ENCODE peak calls at places on chromosomes 4 and X, in four cellular contexts. One of them, this sample, is unnamed.

GRCh38 chrX:32995427-32995826 is 215.9 kb downstream of the DMD start:
- DNase-seq in IMR-90: no peak
- DNase-seq in neuronal stem cell: no peak
- DNase-seq in mesendoderm: no peak
- DNase-seq in this sample: no peak

GRCh38 chr4:84971319-84971932 is 4.9 kb upstream of the WDFY3 start:
- DNase-seq in IMR-90: peak; percentile 70
- DNase-seq in neuronal stem cell: no peak
- DNase-seq in mesendoderm: peak; percentile 63
- DNase-seq in this sample: peak; percentile 82

GRCh38 chr4:15990570-15991285 is 27.8 kb upstream of the FGFBP2 start:
- DNase-seq in IMR-90: no peak
- DNase-seq in neuronal stem cell: no peak
- DNase-seq in mesendoderm: no peak
- DNase-seq in this sample: no peak

GRCh38 chr4:41990029-41990382 is 324 bp upstream of the SLC30A9 start:
- DNase-seq in IMR-90: peak; percentile 1
- DNase-seq in neuronal stem cell: no peak
- DNase-seq in mesendoderm: no peak
- DNase-seq in this sample: no peak

GRCh38 chrX:93585661-93586060 is 87.7 kb downstream of the NAP1L3 start:
- DNase-seq in IMR-90: no peak
- DNase-seq in neuronal stem cell: no peak
- DNase-seq in mesendoderm: no peak
- DNase-seq in this sample: no peak

GRCh38 chr4:163251204-163251603 is 81.2 kb downstream of the NPY1R start:
- DNase-seq in IMR-90: no peak
- DNase-seq in neuronal stem cell: no peak
- DNase-seq in mesendoderm: peak; percentile 55
- DNase-seq in this sample: peak; percentile 14

GRCh38 chrX:152899111-152899873 is 1.4 kb downstream of the ZNF185 start:
- DNase-seq in IMR-90: no peak
- DNase-seq in neuronal stem cell: no peak
- DNase-seq in mesendoderm: no peak
- DNase-seq in this sample: no peak

GRCh38 chr4:124753941-124754581 is 41.5 kb upstream of the ANKRD50 start:
- DNase-seq in IMR-90: peak; percentile 41
- DNase-seq in neuronal stem cell: no peak
- DNase-seq in mesendoderm: no peak
- DNase-seq in this sample: no peak

GRCh38 chrX:72208126-72208525 is 26.6 kb downstream of the PIN4 start:
- DNase-seq in IMR-90: peak; percentile 10
- DNase-seq in neuronal stem cell: no peak
- DNase-seq in mesendoderm: no peak
- DNase-seq in this sample: no peak

GRCh38 chrX:150903110-150903508 is 4.6 kb upstream of the CD99L2 start:
- DNase-seq in IMR-90: no peak
- DNase-seq in neuronal stem cell: no peak
- DNase-seq in mesendoderm: peak; percentile 75
- DNase-seq in this sample: no peak

GRCh38 chr4:55410431-55410830 is 14.7 kb downstream of the TMEM165 start:
- DNase-seq in IMR-90: no peak
- DNase-seq in neuronal stem cell: no peak
- DNase-seq in mesendoderm: no peak
- DNase-seq in this sample: no peak

GRCh38 chr4:110514889-110515479 is 39.0 kb downstream of the ENPEP start:
- DNase-seq in IMR-90: peak; percentile 30
- DNase-seq in neuronal stem cell: no peak
- DNase-seq in mesendoderm: peak; percentile 40
- DNase-seq in this sample: no peak

GRCh38 chrX:32116047-32116446 is 1044.2 kb upstream of the FTHL17 start:
- DNase-seq in IMR-90: no peak
- DNase-seq in neuronal stem cell: no peak
- DNase-seq in mesendoderm: peak; percentile 32
- DNase-seq in this sample: no peak

GRCh38 chr4:132266374-132266773 is 882.7 kb upstream of the PCDH10 start:
- DNase-seq in IMR-90: no peak
- DNase-seq in neuronal stem cell: no peak
- DNase-seq in mesendoderm: no peak
- DNase-seq in this sample: no peak

GRCh38 chrX:100681581-100681980 is 37.6 kb downstream of the SRPX2 start:
- DNase-seq in IMR-90: no peak
- DNase-seq in neuronal stem cell: no peak
- DNase-seq in mesendoderm: no peak
- DNase-seq in this sample: no peak

GRCh38 chr4:8725845-8726244 is 133.3 kb downstream of the CPZ start:
- DNase-seq in IMR-90: no peak
- DNase-seq in neuronal stem cell: no peak
- DNase-seq in mesendoderm: no peak
- DNase-seq in this sample: no peak

GRCh38 chr4:8728536-8729407 is 136.2 kb downstream of the CPZ start:
- DNase-seq in IMR-90: no peak
- DNase-seq in neuronal stem cell: no peak
- DNase-seq in mesendoderm: no peak
- DNase-seq in this sample: no peak

GRCh38 chr4:8727546-8728510 is 135.3 kb downstream of the CPZ start:
- DNase-seq in IMR-90: no peak
- DNase-seq in neuronal stem cell: no peak
- DNase-seq in mesendoderm: no peak
- DNase-seq in this sample: no peak

GRCh38 chr4:8726344-8726851 is 133.8 kb downstream of the CPZ start:
- DNase-seq in IMR-90: no peak
- DNase-seq in neuronal stem cell: no peak
- DNase-seq in mesendoderm: peak; percentile 8
- DNase-seq in this sample: no peak

GRCh38 chr4:8727131-8727530 is 134.6 kb downstream of the CPZ start:
- DNase-seq in IMR-90: no peak
- DNase-seq in neuronal stem cell: no peak
- DNase-seq in mesendoderm: no peak
- DNase-seq in this sample: no peak
- H3K4me2 ChIP-seq in IMR-90: no peak overlapping the region
- H3K4me2 ChIP-seq in neuronal stem cell: no peak overlapping the region
- H3K4me2 ChIP-seq in mesendoderm: no peak overlapping the region
- H3K4me2 ChIP-seq in this sample: no peak overlapping the region

GRCh38 chr4:1021386-1022050 is 10.1 kb downstream of the FGFRL1 start:
- DNase-seq in IMR-90: no peak
- DNase-seq in neuronal stem cell: no peak
- DNase-seq in mesendoderm: no peak
- DNase-seq in this sample: no peak
- H4K8ac ChIP-seq in IMR-90: no peak overlapping the region
- H4K8ac ChIP-seq in neuronal stem cell: no peak overlapping the region
- H4K8ac ChIP-seq in mesendoderm: no peak overlapping the region
- H4K8ac ChIP-seq in this sample: no peak overlapping the region

GRCh38 chr4:64903986-64904385 is 494.7 kb upstream of the TECRL start:
- DNase-seq in IMR-90: no peak
- DNase-seq in neuronal stem cell: no peak
- DNase-seq in mesendoderm: no peak
- DNase-seq in this sample: no peak
- H3K4me2 ChIP-seq in IMR-90: no peak overlapping the region
- H3K4me2 ChIP-seq in neuronal stem cell: no peak overlapping the region
- H3K4me2 ChIP-seq in mesendoderm: no peak overlapping the region
- H3K4me2 ChIP-seq in this sample: no peak overlapping the region

GRCh38 chr4:103021120-103021519 is 1.6 kb upstream of the SLC9B1 start:
- DNase-seq in IMR-90: no peak
- DNase-seq in neuronal stem cell: no peak
- DNase-seq in mesendoderm: no peak
- DNase-seq in this sample: no peak

GRCh38 chr4:103019319-103020124 is at the start of gene SLC9B1:
- DNase-seq in IMR-90: peak; percentile 97
- DNase-seq in neuronal stem cell: peak; percentile 79
- DNase-seq in mesendoderm: peak; percentile 97
- DNase-seq in this sample: peak; percentile 98

DNA sequence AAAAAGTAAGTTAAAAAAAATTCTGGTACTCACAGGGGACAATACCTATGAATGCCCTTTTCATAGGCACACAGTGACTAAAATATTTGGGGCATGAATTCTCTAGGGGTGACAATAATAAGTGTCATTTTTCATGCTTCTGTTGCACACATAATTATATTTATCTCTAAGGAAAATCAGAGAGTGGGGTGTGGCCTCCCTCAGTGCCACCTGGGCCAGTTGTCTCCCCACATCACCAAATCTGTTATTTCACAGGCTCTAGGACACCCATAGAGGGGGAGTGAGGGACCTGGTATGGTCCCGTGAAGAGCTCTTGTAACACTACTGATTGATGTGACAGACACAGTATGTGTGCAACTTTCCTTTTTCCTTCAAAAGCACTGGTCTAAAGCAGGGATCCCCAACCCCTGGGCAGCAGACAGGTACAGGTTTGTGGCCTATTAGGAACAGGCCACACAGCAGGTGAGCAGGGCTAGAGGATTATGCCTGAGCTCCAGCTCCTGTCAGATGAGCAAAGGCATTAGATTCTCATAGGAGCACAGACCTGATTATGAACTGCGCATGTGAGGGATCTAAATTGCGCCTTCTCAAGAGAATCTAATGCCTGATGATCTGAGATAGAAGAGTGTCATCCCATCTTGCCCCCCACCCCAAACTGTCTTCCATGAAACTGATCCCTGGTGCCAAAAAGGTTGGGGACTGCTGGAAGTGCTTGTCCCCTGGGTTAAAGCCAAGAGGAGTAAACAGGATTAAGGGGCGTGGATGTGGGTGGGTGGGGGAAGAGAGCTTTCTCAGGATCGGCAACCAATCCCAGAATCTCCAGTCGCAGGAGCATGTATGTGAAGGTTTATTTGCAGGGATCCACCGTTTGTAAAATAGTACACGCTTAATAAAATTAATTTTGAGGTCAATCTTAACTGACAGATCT is 850 bp downstream of the SLC9B1 start:
- DNase-seq in IMR-90: no peak
- DNase-seq in neuronal stem cell: peak; percentile 5
- DNase-seq in mesendoderm: peak; percentile 44
- DNase-seq in this sample: no peak
- H4K8ac ChIP-seq in IMR-90: peak overlapping the region; percentile 100
- H4K8ac ChIP-seq in neuronal stem cell: no peak overlapping the region
- H4K8ac ChIP-seq in mesendoderm: no peak overlapping the region
- H4K8ac ChIP-seq in this sample: peak overlapping the region; percentile 31

GRCh38 chr4:2048831-2049230 is 10.3 kb upstream of the NAT8L start:
- DNase-seq in IMR-90: no peak
- DNase-seq in neuronal stem cell: no peak
- DNase-seq in mesendoderm: no peak
- DNase-seq in this sample: no peak
- H3K4me2 ChIP-seq in IMR-90: no peak overlapping the region
- H3K4me2 ChIP-seq in neuronal stem cell: no peak overlapping the region
- H3K4me2 ChIP-seq in mesendoderm: no peak overlapping the region
- H3K4me2 ChIP-seq in this sample: no peak overlapping the region

GRCh38 chr4:152936446-152937279 is 540 bp downstream of the FHDC1 start:
- DNase-seq in IMR-90: peak; percentile 16
- DNase-seq in neuronal stem cell: peak; percentile 45
- DNase-seq in mesendoderm: peak; percentile 71
- DNase-seq in this sample: peak; percentile 86

GRCh38 chr4:152937535-152938236 is 1.6 kb downstream of the FHDC1 start:
- DNase-seq in IMR-90: peak; percentile 21
- DNase-seq in neuronal stem cell: peak; percentile 31
- DNase-seq in mesendoderm: no peak
- DNase-seq in this sample: peak; percentile 67

GRCh38 chr4:152938237-152938969 is 2.3 kb downstream of the FHDC1 start:
- DNase-seq in IMR-90: no peak
- DNase-seq in neuronal stem cell: no peak
- DNase-seq in mesendoderm: no peak
- DNase-seq in this sample: no peak

GRCh38 chr4:152935661-152936445 is at the start of gene FHDC1:
- DNase-seq in IMR-90: no peak
- DNase-seq in neuronal stem cell: peak; percentile 51
- DNase-seq in mesendoderm: peak; percentile 93
- DNase-seq in this sample: peak; percentile 89

DNA sequence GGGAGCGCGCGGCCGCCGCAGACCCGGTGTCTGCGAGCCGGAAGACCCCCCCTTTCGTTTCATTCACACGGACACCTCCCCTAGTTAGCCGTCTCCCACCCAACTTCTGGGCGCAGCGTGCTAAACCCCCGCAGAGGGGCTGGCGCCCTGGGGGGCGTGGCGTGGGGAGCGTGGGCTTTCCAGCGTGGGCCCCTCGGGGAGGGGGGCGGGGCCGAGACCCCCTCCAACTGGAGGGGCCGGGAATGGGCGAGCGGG is 1.1 kb downstream of the FHDC1 start:
- DNase-seq in IMR-90: no peak
- DNase-seq in neuronal stem cell: no peak
- DNase-seq in mesendoderm: no peak
- DNase-seq in this sample: no peak
- H4K8ac ChIP-seq in IMR-90: no peak overlapping the region
- H4K8ac ChIP-seq in neuronal stem cell: no peak overlapping the region
- H4K8ac ChIP-seq in mesendoderm: no peak overlapping the region
- H4K8ac ChIP-seq in this sample: peak overlapping the region; percentile 79

This sample was measured in trophoblast cell.